ENCODE peak calls at places on chromosomes 1 and 21, in six cellular contexts. Y, A, F, P, X and H are unnamed samples.

GRCh38 chr21:35239811-35240219 is 190.7 kb upstream of the RUNX1 start:
- DNase-seq in Y (no peak), A (no peak), F (no peak), P (peak), X (no peak), H (no peak)

GRCh38 chr1:222712253-222713090 is at the start of the genes AIDA and BROX:
- DNase-seq in Y (peak), A (peak), F (peak), P (peak), X (peak), H (peak)

GRCh38 chr1:84997667-84998600 is 1.0 kb upstream of the MCOLN2 start:
- DNase-seq in Y (no peak), A (peak), F (no peak), P (peak), X (peak), H (no peak)

GRCh38 chr1:230509281-230509977 is 83.3 kb upstream of the PGBD5 start:
- DNase-seq in Y (no peak), A (peak), F (no peak), P (no peak), X (no peak), H (no peak)

GRCh38 chr1:42035205-42035829 is 116.6 kb upstream of the HIVEP3 start:
- DNase-seq in Y (no peak), A (peak), F (peak), P (peak), X (no peak), H (no peak)

GRCh38 chr1:201882665-201883132 is 6.0 kb upstream of the SHISA4 start:
- DNase-seq in Y (no peak), A (no peak), F (no peak), P (no peak), X (no peak), H (no peak)

GRCh38 chr1:87521446-87521845 is 192.8 kb downstream of the LMO4 start:
- DNase-seq in Y (no peak), A (no peak), F (no peak), P (no peak), X (no peak), H (no peak)

GRCh38 chr1:99745684-99746083 is 20.8 kb downstream of the FRRS1 start:
- DNase-seq in Y (no peak), A (no peak), F (no peak), P (no peak), X (no peak), H (no peak)

GRCh38 chr1:37472281-37472680 is 2.1 kb upstream of the ZC3H12A start:
- DNase-seq in Y (no peak), A (peak), F (no peak), P (peak), X (no peak), H (no peak)

GRCh38 chr21:44897326-44898010 is 23.2 kb downstream of the ITGB2 start:
- DNase-seq in Y (no peak), A (no peak), F (no peak), P (no peak), X (no peak), H (no peak)

GRCh38 chr1:234601217-234602017 is 8.6 kb downstream of the IRF2BP2 start:
- DNase-seq in Y (peak), A (peak), F (no peak), P (peak), X (no peak), H (peak)

GRCh38 chr1:212485895-212486590 is 53.3 kb downstream of the NENF start:
- DNase-seq in Y (no peak), A (peak), F (no peak), P (peak), X (no peak), H (no peak)

GRCh38 chr1:53175302-53175913 is 21.2 kb upstream of the CPT2 start:
- DNase-seq in Y (no peak), A (peak), F (no peak), P (peak), X (no peak), H (no peak)